ENCODE peak calls at places on chromosomes 12 and 14, in five cellular contexts. One of them, this sample, is unnamed.

GRCh38 chr14:102668291-102668873 is 75.9 kb downstream of the RCOR1 start:
- DNase-seq in NCI-H1092: peak; percentile 1
- DNase-seq in stimulated activated CD8-positive, alpha-beta memory T cell treated with anti-CD3 and anti-CD28 coated beads, Interleukin-4, amount 100 ng/mL, for 1 hour: no peak
- DNase-seq in fibroblast of lung: no peak
- DNase-seq in Caki2: no peak
- DNase-seq in this sample: no peak

GRCh38 chr14:64220466-64220865 is 73.7 kb downstream of the ESR2 start:
- DNase-seq in stimulated activated CD8-positive, alpha-beta memory T cell treated with anti-CD3 and anti-CD28 coated beads, Interleukin-4, amount 100 ng/mL, for 1 hour: no peak
- DNase-seq in fibroblast of lung: no peak
- DNase-seq in NCI-H1092: no peak
- DNase-seq in Caki2: no peak
- DNase-seq in this sample: no peak

GRCh38 chr14:80781968-80782367 is 159.6 kb downstream of the CEP128 start:
- DNase-seq in Caki2: peak; percentile 54
- DNase-seq in NCI-H1092: no peak
- DNase-seq in fibroblast of lung: peak; percentile 61
- DNase-seq in stimulated activated CD8-positive, alpha-beta memory T cell treated with anti-CD3 and anti-CD28 coated beads, Interleukin-4, amount 100 ng/mL, for 1 hour: no peak
- DNase-seq in this sample: peak; percentile 47

GRCh38 chr12:131902332-131903241 is 8.2 kb downstream of the ULK1 start:
- DNase-seq in fibroblast of lung: no peak
- DNase-seq in Caki2: no peak
- DNase-seq in stimulated activated CD8-positive, alpha-beta memory T cell treated with anti-CD3 and anti-CD28 coated beads, Interleukin-4, amount 100 ng/mL, for 1 hour: no peak
- DNase-seq in NCI-H1092: no peak
- DNase-seq in this sample: no peak

GRCh38 chr14:99818503-99819036 is 25.4 kb downstream of the EML1 start:
- DNase-seq in NCI-H1092: no peak
- DNase-seq in fibroblast of lung: peak; percentile 12
- DNase-seq in Caki2: no peak
- DNase-seq in stimulated activated CD8-positive, alpha-beta memory T cell treated with anti-CD3 and anti-CD28 coated beads, Interleukin-4, amount 100 ng/mL, for 1 hour: no peak
- DNase-seq in this sample: peak; percentile 34

GRCh38 chr12:19643635-19644034 is 204.3 kb downstream of the AEBP2 start:
- DNase-seq in fibroblast of lung: peak; percentile 59
- DNase-seq in Caki2: peak; percentile 14
- DNase-seq in NCI-H1092: peak; percentile 10
- DNase-seq in stimulated activated CD8-positive, alpha-beta memory T cell treated with anti-CD3 and anti-CD28 coated beads, Interleukin-4, amount 100 ng/mL, for 1 hour: no peak
- DNase-seq in this sample: peak; percentile 68

GRCh38 chr14:78863143-78863542 is 693.0 kb downstream of the NRXN3 start:
- DNase-seq in Caki2: peak; percentile 4
- DNase-seq in stimulated activated CD8-positive, alpha-beta memory T cell treated with anti-CD3 and anti-CD28 coated beads, Interleukin-4, amount 100 ng/mL, for 1 hour: no peak
- DNase-seq in fibroblast of lung: peak; percentile 32
- DNase-seq in NCI-H1092: no peak
- DNase-seq in this sample: peak; percentile 43

GRCh38 chr12:123401753-123402683 is 18.1 kb downstream of the KMT5A start:
- DNase-seq in fibroblast of lung: no peak
- DNase-seq in Caki2: no peak
- DNase-seq in NCI-H1092: no peak
- DNase-seq in stimulated activated CD8-positive, alpha-beta memory T cell treated with anti-CD3 and anti-CD28 coated beads, Interleukin-4, amount 100 ng/mL, for 1 hour: no peak
- DNase-seq in this sample: no peak

GRCh38 chr14:23300687-23301223 is 1.9 kb downstream of the PPP1R3E start:
- DNase-seq in Caki2: peak; percentile 46
- DNase-seq in NCI-H1092: no peak
- DNase-seq in stimulated activated CD8-positive, alpha-beta memory T cell treated with anti-CD3 and anti-CD28 coated beads, Interleukin-4, amount 100 ng/mL, for 1 hour: no peak
- DNase-seq in fibroblast of lung: peak; percentile 20
- DNase-seq in this sample: peak; percentile 13

GRCh38 chr14:87332001-87332400 is 661.0 kb downstream of the GALC start:
- DNase-seq in NCI-H1092: no peak
- DNase-seq in stimulated activated CD8-positive, alpha-beta memory T cell treated with anti-CD3 and anti-CD28 coated beads, Interleukin-4, amount 100 ng/mL, for 1 hour: no peak
- DNase-seq in fibroblast of lung: peak; percentile 80
- DNase-seq in Caki2: no peak
- DNase-seq in this sample: peak; percentile 73

GRCh38 chr14:64673748-64674147 is 30.5 kb upstream of the PLEKHG3 start:
- DNase-seq in stimulated activated CD8-positive, alpha-beta memory T cell treated with anti-CD3 and anti-CD28 coated beads, Interleukin-4, amount 100 ng/mL, for 1 hour: no peak
- DNase-seq in NCI-H1092: no peak
- DNase-seq in fibroblast of lung: peak; percentile 17
- DNase-seq in Caki2: peak; percentile 96
- DNase-seq in this sample: no peak

GRCh38 chr14:67503331-67503730 is 14.8 kb upstream of the TMEM229B start:
- DNase-seq in NCI-H1092: no peak
- DNase-seq in Caki2: no peak
- DNase-seq in fibroblast of lung: no peak
- DNase-seq in stimulated activated CD8-positive, alpha-beta memory T cell treated with anti-CD3 and anti-CD28 coated beads, Interleukin-4, amount 100 ng/mL, for 1 hour: no peak
- DNase-seq in this sample: no peak

GRCh38 chr14:22781606-22782000 is 15.1 kb downstream of the OXA1L start:
- DNase-seq in stimulated activated CD8-positive, alpha-beta memory T cell treated with anti-CD3 and anti-CD28 coated beads, Interleukin-4, amount 100 ng/mL, for 1 hour: no peak
- DNase-seq in Caki2: no peak
- DNase-seq in NCI-H1092: no peak
- DNase-seq in fibroblast of lung: peak; percentile 20
- DNase-seq in this sample: peak; percentile 43

GRCh38 chr12:82671673-82672195 is 15.0 kb upstream of the TMTC2 start:
- DNase-seq in stimulated activated CD8-positive, alpha-beta memory T cell treated with anti-CD3 and anti-CD28 coated beads, Interleukin-4, amount 100 ng/mL, for 1 hour: no peak
- DNase-seq in fibroblast of lung: no peak
- DNase-seq in NCI-H1092: no peak
- DNase-seq in Caki2: no peak
- DNase-seq in this sample: no peak

GRCh38 chr12:8687846-8688601 is 9.8 kb upstream of the RIMKLB start:
- DNase-seq in stimulated activated CD8-positive, alpha-beta memory T cell treated with anti-CD3 and anti-CD28 coated beads, Interleukin-4, amount 100 ng/mL, for 1 hour: no peak
- DNase-seq in NCI-H1092: peak; percentile 3
- DNase-seq in Caki2: peak; percentile 96
- DNase-seq in fibroblast of lung: peak; percentile 97
- DNase-seq in this sample: peak; percentile 82

GRCh38 chr12:14846878-14847580 is 3.7 kb upstream of the ART4 start:
- DNase-seq in stimulated activated CD8-positive, alpha-beta memory T cell treated with anti-CD3 and anti-CD28 coated beads, Interleukin-4, amount 100 ng/mL, for 1 hour: no peak
- DNase-seq in Caki2: no peak
- DNase-seq in fibroblast of lung: peak; percentile 73
- DNase-seq in NCI-H1092: no peak
- DNase-seq in this sample: no peak

GRCh38 chr12:119714614-119715267 is 46.8 kb downstream of the PRKAB1 start:
- DNase-seq in NCI-H1092: no peak
- DNase-seq in Caki2: no peak
- DNase-seq in fibroblast of lung: no peak
- DNase-seq in stimulated activated CD8-positive, alpha-beta memory T cell treated with anti-CD3 and anti-CD28 coated beads, Interleukin-4, amount 100 ng/mL, for 1 hour: no peak
- DNase-seq in this sample: no peak

This sample was measured in IMR-90.